ENCODE peak calls at places on chromosomes 16 and 17, in eight cellular contexts. G, W, F, X, L, H, V and Z are unnamed samples.
A peak's percentile ranks its signal among the peaks of the same experiment; 100 is the strongest.

GRCh38 chr17:40068584-40068916 is 5.8 kb downstream of the THRA start:
- DNase-seq in L (no peak), W (no peak), F (no peak), H (no peak), V (no peak), X (no peak), G (no peak), Z (no peak)

GRCh38 chr17:60065867-60066266 is 12.9 kb downstream of the HEATR6 start:
- DNase-seq in G (no peak), H (no peak), V (no peak), W (no peak), X (no peak), F (no peak), L (no peak), Z (no peak)

GRCh38 chr17:42617956-42618431 is 8.5 kb downstream of the TUBG1 start:
- DNase-seq in H (no peak), X (no peak), W (no peak), L (no peak), F (no peak), V (no peak), G (peak; percentile 32), Z (no peak)

GRCh38 chr17:47969975-47970724 is 763 bp upstream of the CDK5RAP3 start:
- DNase-seq in H (no peak), X (no peak), W (no peak), G (no peak), L (no peak), V (no peak), F (no peak), Z (no peak)

GRCh38 chr16:75483222-75483621 is 12.0 kb downstream of the CHST6 start:
- DNase-seq in X (no peak), V (no peak), H (no peak), G (no peak), F (no peak), L (no peak), W (no peak), Z (no peak)

GRCh38 chr17:9729034-9729650 is 62.2 kb downstream of the DHRS7C start:
- DNase-seq in L (no peak), X (peak; percentile 56), G (no peak), F (no peak), V (no peak), W (no peak), H (peak; percentile 83), Z (peak; percentile 57)

GRCh38 chr17:82956726-82957468 is 117.1 kb upstream of the ZNF750 start:
- DNase-seq in W (no peak), H (no peak), L (peak; percentile 59), X (no peak), G (no peak), F (no peak), V (no peak), Z (no peak)

GRCh38 chr16:72626623-72627022 is 421.3 kb downstream of the ZFHX3 start:
- DNase-seq in H (no peak), F (no peak), L (no peak), X (no peak), W (no peak), V (no peak), G (no peak), Z (no peak)

GRCh38 chr17:40432864-40433528 is 10.3 kb upstream of the IGFBP4 start:
- DNase-seq in W (no peak), H (no peak), F (peak; percentile 88), G (peak; percentile 10), V (no peak), X (no peak), L (peak; percentile 81), Z (no peak)

GRCh38 chr16:74998481-74999207 is at the start of gene ZNRF1:
- DNase-seq in F (peak; percentile 85), X (peak; percentile 96), H (peak; percentile 82), L (peak; percentile 89), G (peak; percentile 83), W (no peak), V (peak; percentile 84), Z (peak; percentile 86)

GRCh38 chr16:4109250-4109736 is 6.9 kb downstream of the ADCY9 start:
- DNase-seq in V (no peak), G (no peak), W (no peak), H (peak; percentile 48), X (no peak), L (no peak), F (no peak), Z (no peak)

GRCh38 chr17:16048797-16049449 is 49.3 kb downstream of the TTC19 start:
- DNase-seq in G (no peak), X (no peak), F (no peak), L (no peak), V (no peak), H (no peak), W (no peak), Z (no peak)

GRCh38 chr17:42695500-42695899 is 13.2 kb downstream of the CNTNAP1 start:
- DNase-seq in W (no peak), G (no peak), X (no peak), L (peak; percentile 45), H (no peak), F (no peak), V (no peak), Z (no peak)

GRCh38 chr17:50213026-50214015 is 11.9 kb upstream of the COL1A1 start:
- DNase-seq in H (no peak), G (no peak), F (peak; percentile 34), X (peak; percentile 71), L (no peak), V (no peak), W (no peak), Z (peak; percentile 49)

GRCh38 chr17:58991718-58992331 is 114.9 kb downstream of the TRIM37 start:
- DNase-seq in G (no peak), V (peak; percentile 69), H (no peak), X (no peak), F (no peak), L (no peak), W (no peak), Z (no peak)

GRCh38 chr17:13024526-13025263 is 6.9 kb upstream of the ELAC2 start:
- DNase-seq in H (peak; percentile 79), W (no peak), L (no peak), X (peak; percentile 86), F (peak; percentile 41), G (peak; percentile 68), V (peak; percentile 64), Z (peak; percentile 72)

DNA sequence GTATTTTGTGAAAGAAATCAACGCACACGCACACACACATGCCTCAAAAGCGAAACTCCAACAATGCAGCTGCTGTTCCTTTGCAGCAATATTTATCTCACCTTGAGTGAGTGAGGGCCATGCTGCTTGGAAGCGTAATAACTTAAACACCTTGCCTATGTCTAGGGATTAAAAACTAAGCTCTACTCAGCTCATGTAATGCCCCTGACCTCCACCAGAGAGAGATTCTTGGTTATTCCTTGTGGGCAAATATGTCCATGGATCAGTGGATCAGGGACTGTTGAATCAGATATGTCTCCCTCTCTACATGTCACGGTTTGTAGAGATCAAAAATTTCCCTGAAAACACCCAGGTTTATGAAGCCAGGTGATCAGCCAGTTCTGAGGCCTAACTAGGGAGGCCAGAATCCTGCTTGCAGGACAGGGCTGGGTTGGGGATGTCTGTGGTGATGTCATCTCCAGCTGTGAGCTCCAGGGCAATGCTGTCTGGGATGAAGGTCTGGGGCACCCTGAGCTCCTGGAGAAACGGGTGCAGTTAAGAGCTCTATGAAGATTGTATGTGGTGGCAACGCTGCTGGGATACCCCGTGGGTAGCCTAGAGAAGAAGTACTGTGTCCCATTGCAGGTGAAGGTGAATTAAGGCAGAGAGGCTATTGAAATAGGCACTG is 149.4 kb downstream of the KCNJ12 start:
- DNase-seq in W (no peak), G (no peak), V (no peak), X (no peak), L (no peak), F (no peak), H (no peak), Z (no peak)
- TF ChIP-seq CTCF in W (no peak), G (no peak), V (no peak), X (no peak), L (no peak), F (no peak), H (no peak), Z (no peak)

GRCh38 chr16:59045496-59045895 is 311.4 kb upstream of the GOT2 start:
- DNase-seq in G (no peak), V (no peak), H (no peak), X (no peak), F (no peak), L (no peak), W (no peak), Z (no peak)

GRCh38 chr16:59039066-59039465 is 304.9 kb upstream of the GOT2 start:
- DNase-seq in F (no peak), V (no peak), H (no peak), W (no peak), G (no peak), X (no peak), L (no peak), Z (no peak)

GRCh38 chr16:59044616-59045015 is 310.5 kb upstream of the GOT2 start:
- DNase-seq in W (no peak), H (no peak), L (no peak), G (no peak), X (no peak), V (no peak), F (no peak), Z (no peak)

GRCh38 chr16:59046335-59046734 is 312.2 kb upstream of the GOT2 start:
- DNase-seq in L (no peak), X (no peak), W (no peak), H (no peak), F (no peak), V (no peak), G (no peak), Z (no peak)

GRCh38 chr16:59042296-59042695 is 308.2 kb upstream of the GOT2 start:
- DNase-seq in L (no peak), X (no peak), V (no peak), F (no peak), H (no peak), G (no peak), W (no peak), Z (no peak)
- H3K27ac ChIP-seq in L (no peak overlapping the region), X (no peak overlapping the region), V (no peak overlapping the region), F (no peak overlapping the region), H (no peak overlapping the region), G (no peak overlapping the region), W (no peak overlapping the region), Z (no peak overlapping the region)

DNA sequence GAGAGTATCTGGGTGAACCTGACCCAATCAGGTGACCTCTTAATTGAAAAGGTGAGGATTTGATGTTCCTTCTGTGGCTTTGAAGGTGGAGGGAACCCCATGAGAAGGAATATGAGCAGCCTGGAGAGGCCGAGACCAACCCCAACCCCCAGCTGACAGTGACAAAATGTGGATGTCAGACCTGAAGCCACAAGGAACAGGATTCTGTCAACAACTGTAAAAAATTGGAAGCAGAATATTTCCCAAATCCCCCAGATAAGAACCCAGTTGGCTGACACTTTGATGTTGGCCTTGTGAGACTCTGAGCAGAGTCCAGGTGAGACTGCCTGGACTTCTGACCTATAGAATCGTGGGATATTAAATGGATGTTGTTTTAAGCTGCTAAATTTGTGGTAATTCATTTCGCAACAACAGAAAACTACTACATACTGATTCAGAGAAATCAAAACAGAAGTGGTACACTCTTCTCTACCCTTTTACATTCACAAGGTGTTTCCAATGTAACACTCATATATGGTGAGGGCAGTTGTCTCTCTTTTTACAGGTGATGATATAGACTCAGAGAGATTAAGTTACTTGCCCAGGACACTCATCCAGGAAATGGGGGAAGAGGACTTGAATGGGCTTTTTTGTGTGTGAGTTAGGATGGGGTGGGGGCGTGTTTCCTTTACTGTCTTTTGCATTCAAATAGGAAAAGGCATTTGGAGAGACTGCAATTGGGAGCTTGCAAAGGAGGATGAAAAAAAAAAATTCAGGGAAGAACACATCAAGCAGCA is 29.8 kb upstream of the SALL1 start:
- DNase-seq in H (no peak), W (no peak), X (no peak), V (no peak), F (no peak), G (no peak), L (no peak), Z (no peak)
- H3K4me1 ChIP-seq in H (no peaks in the 10 kb centered on the region), W (no peaks in the 10 kb centered on the region), X (peaks cover 46% of the 10 kb centered on the region), V (peaks cover 3% of the 10 kb centered on the region), F (peaks cover 4% of the 10 kb centered on the region), G (no peaks in the 10 kb centered on the region), L (no peaks in the 10 kb centered on the region), Z (peaks cover 30% of the 10 kb centered on the region)

GRCh38 chr16:25395528-25395927 is 137.9 kb upstream of the ZKSCAN2 start:
- DNase-seq in V (no peak), G (no peak), L (no peak), H (no peak), W (no peak), X (no peak), F (no peak), Z (peak; percentile 7)
- TF ChIP-seq CTCF in V (no peak), G (no peak), L (no peak), H (no peak), W (no peak), X (peak; percentile 39), F (no peak), Z (peak; percentile 31)